ENCODE peak calls at places on chromosomes 2 and 18, in six cellular contexts. N is pancreas; D is foreskin fibroblast; Y is cardiac muscle cell; O is B cell; B is CD4-positive, alpha-beta T cell. G is an unnamed sample.

GRCh38 chr18:80233899-80234298 is 13.4 kb downstream of the PARD6G start:
- DNase-seq in N (no peak), D (no peak), Y (no peak), O (no peak), B (no peak), G (no peak)

GRCh38 chr2:96584017-96584416 is 47.5 kb downstream of the ARID5A start:
- DNase-seq in N (no peak), D (peak), Y (peak), O (no peak), B (no peak), G (no peak)

GRCh38 chr2:65553504-65554074 is 121.2 kb upstream of the SPRED2 start:
- DNase-seq in N (no peak), D (no peak), Y (no peak), O (no peak), B (no peak), G (no peak)

GRCh38 chr18:6363216-6363615 is 51.5 kb downstream of the L3MBTL4 start:
- DNase-seq in N (no peak), D (no peak), Y (no peak), O (no peak), B (no peak), G (no peak)

GRCh38 chr2:171966268-171966667 is 33.5 kb upstream of the METAP1D start:
- DNase-seq in N (no peak), D (no peak), Y (no peak), O (no peak), B (no peak), G (no peak)

GRCh38 chr2:71773218-71773617 is 319.9 kb downstream of the DYSF start:
- DNase-seq in N (no peak), D (no peak), Y (no peak), O (no peak), B (no peak), G (no peak)

GRCh38 chr18:13912601-13913000 is 2.7 kb downstream of the MC2R start:
- DNase-seq in N (no peak), D (no peak), Y (no peak), O (no peak), B (no peak), G (no peak)

GRCh38 chr18:902179-902718 is 2.4 kb upstream of the ADCYAP1 start:
- DNase-seq in N (no peak), D (no peak), Y (peak), O (no peak), B (no peak), G (peak)

GRCh38 chr2:40734797-40735196 is 282.9 kb upstream of the SLC8A1 start:
- DNase-seq in N (no peak), D (peak), Y (peak), O (no peak), B (no peak), G (no peak)

GRCh38 chr2:127064642-127065250 is 42.2 kb downstream of the BIN1 start:
- DNase-seq in N (no peak), D (peak), Y (peak), O (no peak), B (peak), G (peak)

GRCh38 chr2:62478093-62478580 is 27.9 kb downstream of the TMEM17 start:
- DNase-seq in N (no peak), D (peak), Y (peak), O (no peak), B (no peak), G (peak)

GRCh38 chr2:127014224-127014623 is 92.7 kb downstream of the BIN1 start:
- DNase-seq in N (no peak), D (no peak), Y (no peak), O (no peak), B (no peak), G (no peak)

GRCh38 chr2:135494917-135495316 is 36.1 kb downstream of the ZRANB3 start:
- DNase-seq in N (no peak), D (no peak), Y (no peak), O (no peak), B (no peak), G (no peak)

GRCh38 chr2:85437488-85438290 is 19.2 kb downstream of the SH2D6 start:
- DNase-seq in N (peak), D (peak), Y (peak), O (peak), B (peak), G (peak)

GRCh38 chr2:221571391-221572179 is 519 bp downstream of the EPHA4 start:
- DNase-seq in N (peak), D (peak), Y (peak), O (peak), B (peak), G (peak)

GRCh38 chr18:33288082-33288716 is 152.3 kb downstream of the CCDC178 start:
- DNase-seq in N (no peak), D (no peak), Y (no peak), O (no peak), B (no peak), G (no peak)

GRCh38 chr2:10042301-10043161 is 819 bp upstream of the KLF11 start:
- DNase-seq in N (peak), D (peak), Y (peak), O (peak), B (peak), G (no peak)

GRCh38 chr2:239979243-239980023 is 45.7 kb downstream of the NDUFA10 start:
- DNase-seq in N (no peak), D (peak), Y (peak), O (no peak), B (no peak), G (no peak)
- TF ChIP-seq CTCF in N (no peak), D (peak), Y (peak), O (no peak), B (no peak), G (no peak)

GRCh38 chr2:168684921-168685618 is 117.4 kb upstream of the NOSTRIN start:
- DNase-seq in N (no peak), D (no peak), Y (no peak), O (no peak), B (no peak), G (no peak)

GRCh38 chr2:168683996-168684395 is 118.4 kb upstream of the NOSTRIN start:
- DNase-seq in N (no peak), D (no peak), Y (no peak), O (no peak), B (no peak), G (no peak)

GRCh38 chr2:168685619-168686453 is 116.6 kb upstream of the NOSTRIN start:
- DNase-seq in N (no peak), D (no peak), Y (peak), O (no peak), B (no peak), G (no peak)

GRCh38 chr2:168686485-168687191 is 115.8 kb upstream of the NOSTRIN start:
- DNase-seq in N (no peak), D (peak), Y (peak), O (no peak), B (no peak), G (no peak)

DNA sequence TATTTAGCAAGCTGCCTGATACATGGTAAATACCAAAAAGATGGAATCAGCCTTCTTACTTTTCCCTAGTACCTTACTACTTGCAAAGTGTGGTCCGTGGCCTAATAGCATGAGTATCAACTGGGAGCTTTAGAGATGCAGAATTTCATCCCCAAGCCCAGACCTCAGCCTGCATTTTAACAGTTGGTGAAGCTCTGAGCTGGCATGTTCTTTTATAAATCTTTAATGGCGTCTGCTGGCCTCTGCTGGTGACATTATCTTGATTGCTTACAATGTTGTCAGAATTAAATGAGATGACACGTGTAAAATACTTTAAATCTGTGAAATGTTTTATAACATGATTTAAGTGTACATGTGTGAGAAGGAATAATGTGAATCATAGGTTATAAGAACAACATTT is 115.1 kb upstream of the NOSTRIN start:
- DNase-seq in N (no peak), D (peak), Y (peak), O (peak), B (no peak), G (peak)
- TF ChIP-seq CTCF in N (no peak), D (no peak), Y (peak), O (peak), B (no peak), G (no peak)

DNA sequence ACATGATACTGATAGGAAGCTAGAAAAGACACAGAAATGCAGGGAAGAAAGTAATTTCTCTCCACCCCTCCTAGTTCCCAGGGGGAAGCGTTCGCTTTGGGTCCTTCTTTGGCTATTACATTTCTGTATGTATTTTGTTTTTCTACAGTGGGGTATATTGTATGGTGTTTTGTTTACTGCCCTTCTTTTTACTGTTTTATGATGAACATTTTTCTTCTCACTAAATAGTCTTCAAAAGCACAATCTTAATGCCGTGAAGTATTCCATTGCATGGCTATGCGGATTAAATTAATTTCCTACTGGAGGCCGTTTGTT is 354 bp upstream of the TMBIM1 start:
- DNase-seq in N (no peak), D (no peak), Y (no peak), O (no peak), B (no peak), G (no peak)
- TF ChIP-seq CTCF in N (peak), D (no peak), Y (no peak), O (peak), B (no peak), G (no peak)

DNA sequence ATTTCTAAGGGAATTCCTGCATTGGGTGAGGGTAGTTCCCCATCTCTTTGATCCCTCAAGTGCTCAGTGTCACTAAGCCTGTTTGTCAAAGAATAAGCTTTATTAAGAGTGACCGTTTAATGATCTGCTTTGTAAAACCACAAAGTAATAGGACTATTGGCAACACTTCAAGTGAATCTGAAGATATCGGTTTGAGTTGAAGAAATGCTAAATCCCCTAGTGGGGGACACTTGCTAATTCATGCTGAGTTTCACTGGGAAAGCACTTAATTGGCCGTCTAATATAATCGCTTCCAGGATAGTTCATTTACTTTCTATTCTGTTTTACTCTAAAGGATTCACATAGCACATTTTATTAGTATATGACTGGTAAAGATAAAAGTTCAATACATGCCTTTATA is 54.4 kb downstream of the DTNA start:
- DNase-seq in N (no peak), D (no peak), Y (no peak), O (no peak), B (no peak), G (no peak)
- TF ChIP-seq CTCF in N (no peak), D (no peak), Y (no peak), O (no peak), B (no peak), G (no peak)

DNA sequence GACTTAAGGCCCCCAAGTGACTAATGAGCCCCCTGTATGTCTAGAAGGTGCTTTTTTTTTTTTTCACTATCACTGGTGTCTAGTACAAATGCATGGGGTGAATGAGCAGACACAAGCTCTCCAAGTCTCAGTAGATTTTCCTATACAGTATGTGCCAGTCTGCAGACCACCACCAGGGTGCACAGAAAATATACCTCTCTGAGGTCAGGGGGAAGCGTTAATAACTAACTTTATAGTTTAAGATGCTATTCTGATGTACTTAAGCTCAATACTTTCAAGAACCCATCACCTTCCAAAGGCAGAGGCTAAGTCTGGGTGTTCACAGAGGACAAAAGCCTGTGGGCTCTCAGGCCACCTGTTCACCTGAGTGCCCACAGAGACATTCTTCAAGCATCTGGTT is 534.8 kb downstream of the TNS1 start:
- DNase-seq in N (no peak), D (no peak), Y (no peak), O (no peak), B (no peak), G (no peak)
- TF ChIP-seq CTCF in N (no peak), D (no peak), Y (no peak), O (no peak), B (no peak), G (no peak)

G was measured in Calu3.